ENCODE peak calls at places on chromosomes 11 and 22, in ten cellular contexts. U is stomach, C is fibroblast of lung, T is HCT116, D is A549, I is psoas muscle, G is thoracic aorta, H is MM.1S, M is endothelial cell of umbilical vein, V is Peyer's patch. E is an unnamed sample.
A peak's percentile ranks its signal among the peaks of the same experiment; 100 is the strongest.

GRCh38 chr22:40718250-40719204 is 39.2 kb downstream of the MCHR1 start:
- DNase-seq in U (no peak), C (no peak), T (no peak), D (no peak), I (no peak), G (no peak), H (no peak), M (no peak), V (no peak), E (no peak)

GRCh38 chr11:57474017-57474750 is 13.9 kb downstream of the RTN4RL2 start:
- DNase-seq in U (no peak), C (peak; percentile 37), T (no peak), D (no peak), I (no peak), G (no peak), H (no peak), M (no peak), V (no peak), E (no peak)

GRCh38 chr11:121965330-121965729 is 150.7 kb downstream of the BLID start:
- DNase-seq in U (no peak), C (no peak), T (no peak), D (peak; percentile 4), I (no peak), G (no peak), H (no peak), M (peak; percentile 33), V (no peak), E (no peak)

GRCh38 chr11:11976476-11977187 is 31.8 kb downstream of the DKK3 start:
- DNase-seq in U (peak; percentile 66), C (no peak), T (no peak), D (peak; percentile 27), I (no peak), G (no peak), H (no peak), M (peak; percentile 26), V (peak; percentile 76), E (no peak)

GRCh38 chr11:108561535-108561991 is 32.0 kb downstream of the EXPH5 start:
- DNase-seq in U (no peak), C (no peak), T (no peak), D (no peak), I (no peak), G (no peak), H (no peak), M (no peak), V (no peak), E (no peak)

GRCh38 chr11:117691501-117691900 is 105.5 kb downstream of the DSCAML1 start:
- DNase-seq in U (no peak), C (no peak), T (no peak), D (no peak), I (no peak), G (no peak), H (no peak), M (no peak), V (no peak), E (no peak)

GRCh38 chr11:84558085-84558905 is 1068.8 kb downstream of the DLG2 start:
- DNase-seq in U (peak; percentile 28), C (peak; percentile 52), T (peak; percentile 18), D (peak; percentile 77), I (no peak), G (no peak), H (peak; percentile 76), M (peak; percentile 35), V (peak; percentile 66), E (no peak)

GRCh38 chr22:28951969-28952521 is 68.7 kb downstream of the ZNRF3 start:
- DNase-seq in U (no peak), C (peak; percentile 46), T (no peak), D (no peak), I (no peak), G (no peak), H (no peak), M (no peak), V (no peak), E (no peak)

GRCh38 chr11:121459413-121460041 is 6.8 kb upstream of the SORL1-AS1 start:
- DNase-seq in U (no peak), C (no peak), T (no peak), D (no peak), I (no peak), G (no peak), H (no peak), M (no peak), V (peak; percentile 56), E (no peak)

GRCh38 chr11:3208272-3208671 is 10.3 kb downstream of the MRGPRG start:
- DNase-seq in U (no peak), C (no peak), T (no peak), D (no peak), I (peak; percentile 3), G (no peak), H (no peak), M (no peak), V (no peak), E (no peak)

GRCh38 chr11:115924744-115925567 is 420.7 kb upstream of the CADM1 start:
- DNase-seq in U (no peak), C (peak; percentile 32), T (no peak), D (no peak), I (no peak), G (no peak), H (peak; percentile 96), M (no peak), V (no peak), E (no peak)

GRCh38 chr11:75271730-75272129 is 31.2 kb downstream of the TPBGL start:
- DNase-seq in U (no peak), C (no peak), T (no peak), D (no peak), I (no peak), G (no peak), H (no peak), M (no peak), V (peak; percentile 39), E (no peak)

GRCh38 chr11:75269896-75270295 is 29.3 kb downstream of the TPBGL start:
- DNase-seq in U (no peak), C (no peak), T (no peak), D (no peak), I (no peak), G (no peak), H (no peak), M (no peak), V (peak; percentile 24), E (peak; percentile 19)

GRCh38 chr11:75269367-75269660 is 28.7 kb downstream of the TPBGL start:
- DNase-seq in U (no peak), C (no peak), T (no peak), D (no peak), I (no peak), G (no peak), H (no peak), M (no peak), V (peak; percentile 41), E (no peak)

GRCh38 chr11:75272391-75272790 is 31.8 kb downstream of the TPBGL start:
- DNase-seq in U (no peak), C (no peak), T (no peak), D (no peak), I (no peak), G (no peak), H (no peak), M (no peak), V (peak; percentile 40), E (no peak)

DNA sequence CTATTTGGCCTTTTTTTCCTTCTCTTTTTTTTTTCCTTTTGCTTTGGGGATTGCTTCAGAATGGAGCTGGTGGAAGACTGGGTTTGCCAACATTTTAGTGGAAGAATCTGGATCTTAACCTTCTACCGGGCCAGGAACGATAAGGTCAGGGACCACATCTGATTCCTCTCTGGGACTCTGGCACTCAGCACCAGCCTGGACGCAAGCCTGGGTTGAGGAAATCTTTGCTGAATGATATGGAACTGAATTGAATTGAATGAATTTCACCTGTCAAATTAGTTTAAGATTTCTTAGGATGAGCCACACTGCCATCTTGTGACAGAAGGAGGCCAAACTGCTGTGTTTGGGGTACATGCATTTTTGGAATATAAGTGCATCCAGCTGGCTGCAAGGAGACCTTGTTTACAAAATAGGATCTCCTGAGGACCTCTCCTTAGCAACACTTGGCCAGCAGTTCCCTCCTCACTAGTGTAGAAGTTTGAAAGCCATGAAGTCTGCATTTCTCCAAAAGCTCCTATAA is 30.4 kb downstream of the TPBGL start:
- DNase-seq in U (no peak), C (peak; percentile 27), T (peak; percentile 13), D (peak; percentile 37), I (no peak), G (no peak), H (peak; percentile 45), M (peak; percentile 23), V (peak; percentile 42), E (peak; percentile 2)
- TF ChIP-seq CTCF in U (no peak), C (peak; percentile 48), T (peak; percentile 55), D (peak; percentile 56), I (no peak), G (no peak), H (peak; percentile 60), M (no peak), V (no peak), E (no peak)

GRCh38 chr11:9787981-9788521 is 124.2 kb downstream of the SWAP70 start:
- DNase-seq in U (no peak), C (peak; percentile 89), T (no peak), D (no peak), I (peak; percentile 73), G (peak; percentile 15), H (no peak), M (no peak), V (no peak), E (peak; percentile 59)
- H3K27ac ChIP-seq in U (peak overlapping the region; percentile 20), C (peak overlapping the region; percentile 73), T (no peak overlapping the region), D (no peak overlapping the region), I (peak overlapping the region; percentile 58), G (no peak overlapping the region), H (no peak overlapping the region), M (no peak overlapping the region), V (no peak overlapping the region), E (no peak overlapping the region)

GRCh38 chr22:38221908-38222796 is 20.4 kb downstream of the MAFF start:
- DNase-seq in U (no peak), C (no peak), T (no peak), D (no peak), I (no peak), G (no peak), H (no peak), M (no peak), V (no peak), E (no peak)

GRCh38 chr22:38222797-38223119 is 21.0 kb downstream of the MAFF start:
- DNase-seq in U (peak; percentile 66), C (no peak), T (no peak), D (no peak), I (no peak), G (no peak), H (no peak), M (peak; percentile 30), V (no peak), E (no peak)

GRCh38 chr22:38220653-38221386 is 19.0 kb downstream of the MAFF start:
- DNase-seq in U (no peak), C (no peak), T (no peak), D (no peak), I (no peak), G (no peak), H (no peak), M (no peak), V (no peak), E (no peak)

GRCh38 chr22:38220163-38220562 is 18.4 kb downstream of the MAFF start:
- DNase-seq in U (no peak), C (no peak), T (no peak), D (no peak), I (no peak), G (no peak), H (no peak), M (no peak), V (no peak), E (no peak)

GRCh38 chr22:38221407-38221806 is 19.6 kb downstream of the MAFF start:
- DNase-seq in U (no peak), C (no peak), T (no peak), D (no peak), I (no peak), G (no peak), H (no peak), M (no peak), V (no peak), E (no peak)
- H3K4me1 ChIP-seq in U (peaks cover 40% of the 10 kb centered on the region), C (peaks cover 17% of the 10 kb centered on the region), T (peaks cover 26% of the 10 kb centered on the region), D (peaks cover 59% of the 10 kb centered on the region), I (peaks cover 24% of the 10 kb centered on the region), G (peaks cover 42% of the 10 kb centered on the region), H (peaks cover 15% of the 10 kb centered on the region), M (peaks cover 40% of the 10 kb centered on the region), V (peaks cover 5% of the 10 kb centered on the region), E (peaks cover 39% of the 10 kb centered on the region)

GRCh38 chr11:23554002-23554401 is 693.7 kb upstream of the CCDC179 start:
- DNase-seq in U (no peak), C (no peak), T (no peak), D (peak; percentile 2), I (no peak), G (no peak), H (no peak), M (no peak), V (no peak), E (no peak)
- TF ChIP-seq CTCF in U (no peak), C (no peak), T (no peak), D (no peak), I (no peak), G (no peak), H (no peak), M (no peak), V (peak; percentile 19), E (no peak)

E was measured in left lung.